ENCODE peak calls at places on chromosomes 4 and X, in six cellular contexts. Q is adrenal gland; T is CD8-positive, alpha-beta T cell; D is IMR-90; R is transverse colon; M is stomach. B is an unnamed sample.

GRCh38 chr4:28225005-28225404 is 1364.4 kb downstream of the STIM2 start:
- DNase-seq in Q (no peak), T (no peak), D (peak; percentile 67), R (no peak), M (no peak), B (no peak)

GRCh38 chr4:99847362-99847976 is 30.8 kb downstream of the DAPP1 start:
- DNase-seq in Q (no peak), T (no peak), D (no peak), R (no peak), M (no peak), B (no peak)

GRCh38 chr4:139853309-139853708 is 187.7 kb downstream of the MGST2 start:
- DNase-seq in Q (no peak), T (no peak), D (no peak), R (no peak), M (no peak), B (no peak)

GRCh38 chrX:84340981-84341380 is 153.0 kb upstream of the RPS6KA6 start:
- DNase-seq in Q (no peak), T (no peak), D (peak; percentile 61), R (no peak), M (no peak), B (no peak)

GRCh38 chr4:73383452-73383851 is 20.6 kb upstream of the ALB start:
- DNase-seq in Q (no peak), T (no peak), D (no peak), R (no peak), M (no peak), B (no peak)

GRCh38 chrX:47047989-47048388 is 30.3 kb upstream of the RGN start:
- DNase-seq in Q (peak; percentile 50), T (no peak), D (peak; percentile 35), R (no peak), M (no peak), B (no peak)

GRCh38 chr4:86961605-86962295 is 26.9 kb downstream of the AFF1 start:
- DNase-seq in Q (no peak), T (no peak), D (peak; percentile 67), R (peak; percentile 41), M (no peak), B (no peak)

GRCh38 chrX:68634649-68635227 is 12.7 kb upstream of the STARD8 start:
- DNase-seq in Q (no peak), T (no peak), D (peak; percentile 26), R (no peak), M (no peak), B (no peak)

GRCh38 chrX:72258174-72258573 is 18.9 kb downstream of the RPS4X start:
- DNase-seq in Q (no peak), T (no peak), D (peak; percentile 84), R (no peak), M (no peak), B (no peak)

GRCh38 chrX:119478504-119478903 is 10.3 kb downstream of the SLC25A5 start:
- DNase-seq in Q (no peak), T (no peak), D (no peak), R (no peak), M (no peak), B (no peak)
- H3K27ac ChIP-seq in Q (no peak overlapping the region), T (no peak overlapping the region), D (no peak overlapping the region), R (peak overlapping the region; percentile 60), M (no peak overlapping the region), B (no peak overlapping the region)

GRCh38 chrX:100682939-100683338 is 38.9 kb downstream of the SRPX2 start:
- DNase-seq in Q (no peak), T (no peak), D (no peak), R (no peak), M (no peak), B (no peak)

GRCh38 chrX:100687546-100687945 is 43.5 kb downstream of the SRPX2 start:
- DNase-seq in Q (no peak), T (no peak), D (no peak), R (no peak), M (no peak), B (no peak)

GRCh38 chrX:100685284-100685996 is 41.4 kb downstream of the SRPX2 start:
- DNase-seq in Q (peak; percentile 74), T (peak; percentile 63), D (peak; percentile 75), R (peak; percentile 81), M (peak; percentile 77), B (peak; percentile 17)

GRCh38 chrX:100687128-100687527 is 43.1 kb downstream of the SRPX2 start:
- DNase-seq in Q (no peak), T (no peak), D (no peak), R (no peak), M (no peak), B (no peak)

DNA sequence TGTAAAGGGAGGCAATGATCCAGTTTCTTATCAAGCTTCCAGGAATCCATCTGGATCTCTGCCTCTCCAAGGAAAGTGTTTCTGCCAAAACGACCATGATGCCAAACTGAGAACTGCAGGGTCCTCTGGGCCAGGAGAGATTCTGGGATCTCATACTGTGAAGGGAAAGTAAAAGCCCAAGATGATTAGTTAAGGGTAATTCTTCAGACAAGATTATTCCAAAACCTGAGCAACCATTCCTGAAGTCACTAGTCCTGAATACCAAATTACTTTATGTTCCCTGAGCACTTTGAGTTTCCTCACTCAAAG is 42.0 kb downstream of the SRPX2 start:
- DNase-seq in Q (no peak), T (no peak), D (no peak), R (no peak), M (no peak), B (no peak)
- H3K4me1 ChIP-seq in Q (no peaks in the 10 kb centered on the region), T (no peaks in the 10 kb centered on the region), D (peaks cover 2% of the 10 kb centered on the region), R (no peaks in the 10 kb centered on the region), M (no peaks in the 10 kb centered on the region), B (no peaks in the 10 kb centered on the region)

GRCh38 chr4:98386-98785 is 25.9 kb upstream of the ZNF718 start:
- DNase-seq in Q (no peak), T (no peak), D (no peak), R (no peak), M (no peak), B (no peak)

DNA sequence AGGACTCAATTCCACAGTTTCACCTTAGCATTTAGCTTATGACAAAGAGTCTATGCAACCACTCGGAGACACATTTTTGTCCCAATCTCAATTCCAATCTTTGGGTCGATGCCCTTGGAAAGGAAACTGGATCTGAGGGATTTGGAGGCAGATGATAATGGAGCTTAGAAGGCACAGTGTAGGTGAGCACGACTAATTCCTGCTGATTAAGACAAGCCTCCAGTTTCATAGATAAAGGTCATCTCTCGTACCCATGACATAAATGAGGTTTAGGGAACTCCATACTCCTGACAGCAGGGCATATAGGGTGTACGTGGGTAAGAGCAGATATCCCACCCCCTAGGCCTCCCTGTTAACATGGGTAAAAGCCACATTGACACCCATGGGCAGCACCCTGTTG is 24.4 kb upstream of the ZNF718 start:
- DNase-seq in Q (no peak), T (no peak), D (no peak), R (no peak), M (no peak), B (no peak)
- H3K9me3 ChIP-seq in Q (no peaks in the 10 kb centered on the region), T (peaks cover 10% of the 10 kb centered on the region), D (peaks cover 44% of the 10 kb centered on the region), R (peaks cover 69% of the 10 kb centered on the region), M (peaks cover 98% of the 10 kb centered on the region), B (peaks cover 25% of the 10 kb centered on the region)

DNA sequence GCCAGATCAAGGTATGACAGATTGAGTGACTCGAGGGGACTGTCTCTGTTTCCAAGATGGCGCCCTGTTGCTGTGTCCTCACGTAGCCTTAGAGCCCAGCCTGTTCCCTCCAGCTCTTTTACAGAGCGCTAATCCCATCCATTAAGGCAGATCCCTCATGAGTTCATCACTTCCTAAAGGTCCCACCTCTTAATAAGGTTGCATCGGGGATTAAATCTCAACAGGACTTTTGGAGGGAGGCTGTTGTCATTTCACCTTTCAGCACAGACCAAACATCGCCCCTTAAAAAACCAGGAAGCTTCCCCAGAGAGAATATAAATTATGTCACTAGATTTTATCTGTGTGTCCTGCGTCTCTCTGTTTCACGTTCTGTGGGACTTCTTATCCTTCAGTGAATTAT is 32.6 kb upstream of the DHRSX start:
- DNase-seq in Q (no peak), T (no peak), D (no peak), R (no peak), M (no peak), B (no peak)
- H3K27ac ChIP-seq in Q (no peak overlapping the region), T (no peak overlapping the region), D (no peak overlapping the region), R (no peak overlapping the region), M (no peak overlapping the region), B (no peak overlapping the region)

DNA sequence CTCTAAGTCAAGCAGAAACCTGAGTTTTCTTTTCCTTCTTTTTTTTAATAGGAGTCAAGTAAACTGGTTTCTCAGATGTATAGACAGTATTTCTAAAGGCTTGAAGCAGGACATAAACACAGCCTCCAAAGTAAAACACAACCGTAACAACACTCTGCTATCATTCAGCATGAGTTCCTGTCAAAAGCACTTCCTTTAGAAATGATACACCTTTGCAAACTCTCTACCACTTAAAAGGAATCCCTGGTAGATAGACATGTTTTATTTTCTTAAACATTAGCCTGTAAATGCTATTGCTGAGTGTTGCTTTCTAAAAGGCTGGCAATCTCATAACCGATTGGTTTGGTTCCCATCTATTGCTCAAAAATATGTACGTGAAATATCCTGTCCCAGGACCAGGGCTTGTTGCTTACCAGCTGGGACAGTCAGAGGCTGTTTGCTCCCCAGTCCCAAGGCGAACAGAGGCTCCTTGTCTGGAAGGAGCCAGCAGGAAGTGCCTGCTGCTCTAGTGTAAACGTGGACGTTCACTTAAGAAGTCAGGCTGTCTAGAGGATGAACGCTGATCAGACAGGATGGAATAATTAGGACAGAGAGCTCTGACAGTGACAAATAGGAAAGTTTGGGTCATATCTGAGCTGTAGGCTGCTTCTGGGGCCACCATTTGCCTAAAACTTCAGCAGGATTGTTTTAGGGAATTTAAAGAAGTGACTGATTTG is 173.9 kb upstream of the KLF3 start:
- DNase-seq in Q (peak; percentile 6), T (no peak), D (peak; percentile 46), R (peak; percentile 52), M (peak; percentile 52), B (no peak)
- H3K4me1 ChIP-seq in Q (no peaks in the 10 kb centered on the region), T (peaks cover 37% of the 10 kb centered on the region), D (no peaks in the 10 kb centered on the region), R (peaks cover 23% of the 10 kb centered on the region), M (peaks cover 7% of the 10 kb centered on the region), B (peaks cover 6% of the 10 kb centered on the region)

GRCh38 chrX:22969416-22969815 is 30.3 kb upstream of the DDX53 start:
- DNase-seq in Q (no peak), T (no peak), D (peak; percentile 16), R (no peak), M (no peak), B (no peak)
- H3K9me3 ChIP-seq in Q (no peaks in the 10 kb centered on the region), T (no peaks in the 10 kb centered on the region), D (no peaks in the 10 kb centered on the region), R (no peaks in the 10 kb centered on the region), M (no peaks in the 10 kb centered on the region), B (no peaks in the 10 kb centered on the region)

GRCh38 chrX:10619311-10620015 is 922 bp downstream of the MID1 start:
- DNase-seq in Q (peak; percentile 10), T (no peak), D (no peak), R (no peak), M (no peak), B (no peak)
- H3K27ac ChIP-seq in Q (peak overlapping the region; percentile 84), T (no peak overlapping the region), D (peak overlapping the region; percentile 85), R (peak overlapping the region; percentile 82), M (peak overlapping the region; percentile 63), B (no peak overlapping the region)

GRCh38 chrX:12410523-12410922 is 272.2 kb downstream of the FRMPD4 start:
- DNase-seq in Q (no peak), T (no peak), D (no peak), R (no peak), M (no peak), B (no peak)
- H3K4me1 ChIP-seq in Q (no peaks in the 10 kb centered on the region), T (no peaks in the 10 kb centered on the region), D (peaks cover 2% of the 10 kb centered on the region), R (no peaks in the 10 kb centered on the region), M (no peaks in the 10 kb centered on the region), B (no peaks in the 10 kb centered on the region)

DNA sequence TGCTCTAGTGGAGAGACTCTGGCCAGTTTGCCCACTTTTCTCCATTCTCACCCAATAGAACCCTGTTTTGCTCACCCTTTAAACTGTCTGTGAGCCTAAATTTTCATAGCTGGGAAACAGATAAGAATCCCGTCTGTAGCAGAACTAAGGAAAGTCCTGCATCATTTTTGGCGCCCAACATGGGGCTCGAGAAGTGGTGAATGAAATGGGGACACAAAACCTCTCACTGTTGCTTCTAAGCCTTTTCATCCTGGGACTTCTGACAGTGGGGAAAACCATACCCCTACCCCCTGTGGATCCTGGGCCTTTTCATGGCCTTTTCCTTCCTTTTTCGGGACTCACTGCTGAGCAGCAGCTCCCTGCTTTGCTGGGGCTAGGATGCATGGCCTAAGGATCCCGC is 189.9 kb downstream of the INPP4B start:
- DNase-seq in Q (no peak), T (no peak), D (no peak), R (no peak), M (no peak), B (no peak)
- H3K9me3 ChIP-seq in Q (peaks cover 9% of the 10 kb centered on the region), T (peaks cover 42% of the 10 kb centered on the region), D (peaks cover 26% of the 10 kb centered on the region), R (peaks cover 62% of the 10 kb centered on the region), M (peaks cover 96% of the 10 kb centered on the region), B (peaks cover 38% of the 10 kb centered on the region)

B was measured in effector memory CD4-positive, alpha-beta T cell.